ENCODE peak calls at places on chromosomes 1 and 21, in seven cellular contexts. L is H1, Q is HCT116, N is HepG2, H is GM12878, Y is K562, J is SK-N-SH. O is an unnamed sample.

GRCh38 chr1:53766766-53767409 is 27.9 kb upstream of the GLIS1 start:
- DNase-seq in N (no peak), H (no peak), J (no peak), L (no peak), Y (no peak), Q (no peak), O (no peak)

GRCh38 chr1:166153641-166154350 is 13.0 kb downstream of the FAM78B start:
- DNase-seq in L (no peak), Y (no peak), H (no peak), N (no peak), J (no peak), Q (no peak), O (no peak)

GRCh38 chr1:162942903-162943567 is 82.1 kb upstream of the CCDC190 start:
- DNase-seq in Y (no peak), H (no peak), J (no peak), L (no peak), N (no peak), Q (no peak), O (no peak)

GRCh38 chr1:6094801-6095505 is 49.3 kb downstream of the KCNAB2 start:
- DNase-seq in J (no peak), Q (no peak), Y (no peak), N (no peak), H (no peak), L (no peak), O (no peak)

GRCh38 chr1:39788758-39789570 is at the start of gene BMP8B:
- DNase-seq in Y (peak), H (no peak), Q (peak), L (no peak), N (no peak), J (peak), O (no peak)

GRCh38 chr1:113579256-113580018 is 179.8 kb downstream of the PHTF1 start:
- DNase-seq in J (no peak), L (no peak), Q (no peak), Y (no peak), N (no peak), H (no peak), O (no peak)

GRCh38 chr1:109977657-109978378 is 6.7 kb upstream of the AHCYL1 start:
- DNase-seq in J (no peak), N (no peak), Q (no peak), L (no peak), H (no peak), Y (no peak), O (no peak)

GRCh38 chr1:185719021-185719420 is 15.2 kb upstream of the HMCN1 start:
- DNase-seq in H (no peak), L (no peak), Y (no peak), N (no peak), Q (peak), J (no peak), O (no peak)

GRCh38 chr1:99590578-99591209 is 55.2 kb upstream of the PALMD start:
- DNase-seq in N (no peak), Q (no peak), H (no peak), L (no peak), Y (no peak), J (peak), O (no peak)

GRCh38 chr1:156627313-156627880 is 8.2 kb downstream of the HAPLN2 start:
- DNase-seq in N (peak), Y (peak), Q (peak), H (no peak), L (no peak), J (peak), O (no peak)

GRCh38 chr21:36059823-36060158 is 535 bp downstream of the SETD4 start:
- DNase-seq in Y (peak), N (no peak), Q (no peak), H (no peak), L (no peak), J (peak), O (no peak)

GRCh38 chr1:200738348-200738732 is 353 bp upstream of the CAMSAP2 start:
- DNase-seq in L (no peak), N (no peak), Y (no peak), J (no peak), H (no peak), Q (no peak), O (no peak)

GRCh38 chr1:68571499-68571898 is 74.6 kb upstream of the DEPDC1 start:
- DNase-seq in Y (no peak), H (no peak), Q (no peak), N (no peak), J (no peak), L (no peak), O (no peak)

GRCh38 chr1:8239039-8239305 is 78.9 kb upstream of the SLC45A1 start:
- DNase-seq in N (peak), H (no peak), J (no peak), L (no peak), Q (peak), Y (no peak), O (no peak)

GRCh38 chr1:28915036-28915895 is 897 bp downstream of the EPB41 start:
- DNase-seq in Q (no peak), Y (no peak), N (peak), J (peak), H (no peak), L (no peak), O (peak)

GRCh38 chr1:982765-983436 is 1.0 kb upstream of the PERM1 start:
- DNase-seq in L (no peak), N (no peak), Q (no peak), H (no peak), Y (no peak), J (no peak), O (no peak)

GRCh38 chr1:154629160-154630073 is 21.4 kb upstream of the ADAR start:
- DNase-seq in J (no peak), H (no peak), Y (peak), N (no peak), L (no peak), Q (no peak), O (no peak)

GRCh38 chr1:23393706-23394105 is 24.1 kb upstream of the ZNF436 start:
- DNase-seq in J (no peak), Q (no peak), H (no peak), L (no peak), Y (no peak), N (no peak), O (no peak)

GRCh38 chr21:16372546-16372945 is 642.8 kb downstream of the USP25 start:
- DNase-seq in J (no peak), L (no peak), Y (no peak), Q (no peak), N (no peak), H (no peak), O (no peak)

GRCh38 chr1:155113450-155113985 is 14.2 kb upstream of the EFNA1 start:
- DNase-seq in J (no peak), L (no peak), H (no peak), Y (no peak), N (no peak), Q (no peak), O (no peak)

GRCh38 chr1:40983286-40983685 is 3.8 kb downstream of the CTPS1 start:
- DNase-seq in Q (no peak), H (no peak), N (no peak), L (no peak), Y (no peak), J (no peak), O (no peak)

GRCh38 chr1:29258189-29258973 is 22.1 kb downstream of the PTPRU start:
- DNase-seq in J (no peak), Q (no peak), L (no peak), N (no peak), H (no peak), Y (peak), O (no peak)

GRCh38 chr21:37225440-37225839 is 41.7 kb downstream of the VPS26C start:
- DNase-seq in H (no peak), N (no peak), Q (no peak), Y (no peak), J (no peak), L (no peak), O (no peak)

GRCh38 chr1:40665335-40666171 is at the start of gene RIMS3:
- DNase-seq in H (peak), J (peak), Q (peak), L (no peak), N (peak), Y (peak), O (peak)

GRCh38 chr1:3790501-3790923 is 5.8 kb downstream of the LRRC47 start:
- DNase-seq in Y (no peak), L (no peak), J (no peak), Q (no peak), H (no peak), N (no peak), O (no peak)

GRCh38 chr1:238061967-238062613 is 171.4 kb upstream of the ZP4 start:
- DNase-seq in Q (no peak), N (no peak), H (no peak), L (no peak), J (no peak), Y (no peak), O (peak)

GRCh38 chr1:165354739-165355138 is 1.8 kb downstream of the LMX1A start:
- DNase-seq in J (no peak), N (no peak), Q (no peak), Y (no peak), H (no peak), L (no peak), O (no peak)

GRCh38 chr1:202165267-202165941 is 5.0 kb upstream of the PTPN7 start:
- DNase-seq in Y (peak), N (no peak), J (no peak), L (no peak), H (no peak), Q (no peak), O (no peak)

GRCh38 chr1:163202833-163203451 is at the start of gene RGS5:
- DNase-seq in Y (no peak), H (no peak), N (no peak), L (peak), Q (no peak), J (peak), O (peak)

GRCh38 chr1:10555635-10556429 is 81.1 kb downstream of the PEX14 start:
- DNase-seq in J (no peak), Y (no peak), L (no peak), Q (no peak), H (peak), N (peak), O (no peak)

GRCh38 chr1:223084466-223084865 is 58.6 kb downstream of the TLR5 start:
- DNase-seq in J (no peak), Y (no peak), N (no peak), L (no peak), H (no peak), Q (no peak), O (no peak)

DNA sequence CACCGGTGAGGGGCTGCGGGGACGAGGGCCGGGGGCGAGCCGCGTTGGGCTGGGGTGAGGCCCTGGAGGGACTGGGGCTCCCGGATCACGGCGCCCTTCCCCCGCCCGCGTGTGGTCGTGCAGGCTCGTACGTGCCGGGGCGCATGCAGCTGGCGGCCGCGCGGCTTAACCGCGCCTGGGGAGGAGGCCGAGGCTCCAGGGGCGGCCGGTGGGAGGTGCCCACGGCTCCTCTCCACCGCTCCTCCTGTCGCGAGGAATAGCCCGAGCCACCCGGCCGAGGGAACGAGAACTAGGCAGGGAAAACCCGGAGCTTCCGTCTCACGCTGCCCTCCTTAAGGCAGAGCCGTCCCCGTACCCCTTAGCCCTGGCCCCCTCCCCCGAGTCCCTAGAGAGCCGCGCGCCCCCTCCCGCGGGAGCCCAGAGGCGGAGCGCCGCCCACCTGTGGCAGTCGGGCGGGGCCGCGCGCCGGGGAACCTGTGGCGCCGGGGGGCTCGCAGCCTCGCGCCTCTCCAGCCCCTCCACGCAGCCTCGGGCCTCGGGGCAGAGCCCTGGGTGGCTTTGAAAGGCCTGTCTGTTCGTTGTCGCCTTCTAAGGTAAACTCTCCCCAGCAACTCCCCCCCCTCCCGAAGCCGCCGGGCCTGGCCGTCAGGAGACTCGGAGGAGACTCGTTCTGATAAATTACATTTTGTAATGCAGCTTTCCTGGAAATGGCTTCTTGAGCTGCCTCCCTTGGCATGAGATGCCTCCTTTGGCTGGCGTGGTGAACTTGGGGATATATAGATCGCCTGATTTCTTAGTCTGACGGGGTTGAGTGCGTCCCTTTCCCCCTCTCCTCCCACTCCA is 766 bp downstream of the AK4 start:
- DNase-seq in Q (no peak), H (peak), N (no peak), L (peak), J (peak), Y (peak), O (peak)
- TF ChIP-seq YY1 in Q (no peak), H (no peak), N (no peak), L (peak), J (no peak), Y (no peak), O (no peak)

DNA sequence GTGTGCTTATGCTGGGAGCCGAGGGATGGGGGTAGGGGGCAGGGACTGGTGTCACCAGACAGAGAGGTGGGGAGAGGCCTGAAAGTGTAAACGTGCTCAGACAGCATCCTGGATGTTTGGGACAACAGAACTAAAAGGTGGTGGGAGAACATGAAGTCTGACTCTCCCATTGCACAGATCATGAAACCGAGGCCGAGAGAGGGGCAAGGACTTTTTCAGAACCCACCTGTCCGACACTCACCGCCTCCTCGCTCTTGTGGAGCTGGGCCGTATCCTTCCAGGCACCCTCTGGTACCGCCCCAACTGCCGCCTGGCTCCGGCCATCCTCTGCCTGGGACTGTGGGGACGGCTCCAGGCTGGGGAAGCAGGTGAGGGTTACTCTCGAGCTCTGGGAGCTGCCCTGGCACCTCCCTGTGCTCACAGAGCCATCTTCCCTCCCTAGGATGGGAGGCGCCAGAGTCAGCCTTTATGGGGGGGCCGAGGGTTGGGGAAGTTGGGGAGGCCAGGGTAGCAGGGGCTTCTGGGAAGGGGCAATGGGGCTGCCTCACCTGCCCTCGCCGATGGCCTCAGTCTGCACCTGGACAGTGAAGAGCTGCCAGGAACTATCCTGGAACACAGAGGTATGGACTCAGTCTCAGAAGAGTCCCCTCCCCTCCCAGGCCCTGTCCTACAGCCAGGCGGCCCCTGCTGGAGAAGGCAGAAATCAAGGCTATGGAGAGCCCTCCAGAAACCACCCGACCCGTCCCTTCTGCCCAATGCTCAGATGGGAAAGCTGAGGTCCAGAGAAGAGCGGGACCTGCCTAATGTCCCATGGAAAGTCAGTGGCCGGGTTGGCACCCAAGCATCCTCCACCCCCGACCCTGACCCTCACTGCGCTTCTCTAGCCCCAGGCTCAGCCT is 7.0 kb downstream of the ATP13A2 start:
- DNase-seq in Y (no peak), L (no peak), Q (no peak), N (no peak), H (no peak), J (peak), O (no peak)
- H3K9ac ChIP-seq in Y (no peak), L (no peak), Q (no peak), N (no peak), H (no peak), J (no peak), O (no peak)

GRCh38 chr1:241592273-241592958 is 47.8 kb downstream of the CHML start:
- DNase-seq in N (no peak), H (peak), J (no peak), Q (peak), L (no peak), Y (peak), O (no peak)

GRCh38 chr1:241591736-241592135 is 48.4 kb downstream of the CHML start:
- DNase-seq in L (no peak), N (no peak), Q (no peak), H (no peak), Y (peak), J (no peak), O (no peak)

GRCh38 chr1:241589524-241589923 is 50.6 kb downstream of the CHML start:
- DNase-seq in H (no peak), Y (peak), J (no peak), N (no peak), L (no peak), Q (no peak), O (no peak)

GRCh38 chr1:241590734-241591133 is 49.4 kb downstream of the CHML start:
- DNase-seq in H (no peak), N (no peak), L (no peak), J (no peak), Y (peak), Q (no peak), O (no peak)

DNA sequence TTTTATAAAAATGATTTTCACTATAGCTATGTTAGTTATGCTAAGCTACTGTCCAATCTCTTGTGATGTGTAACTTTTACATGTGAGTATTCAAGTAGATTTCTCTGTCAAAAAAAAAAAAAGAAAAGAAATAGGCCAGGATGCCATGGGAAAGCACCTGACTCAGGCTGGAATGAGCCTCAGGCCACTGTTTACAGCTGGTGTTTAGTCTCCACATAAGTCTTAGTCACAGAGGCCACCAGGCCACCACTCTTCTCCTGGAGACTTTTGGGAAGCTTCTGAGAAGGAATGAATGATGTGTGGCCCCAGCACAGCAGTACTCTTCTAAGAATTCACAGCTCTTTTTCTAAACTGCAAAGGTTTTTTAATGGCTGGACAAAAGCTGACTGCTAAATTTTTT is 48.9 kb downstream of the CHML start:
- DNase-seq in Y (peak), J (no peak), H (no peak), N (no peak), Q (no peak), L (no peak), O (peak)
- TF ChIP-seq YY1 in Y (no peak), J (no peak), H (no peak), N (no peak), Q (no peak), L (no peak), O (no peak)

GRCh38 chr1:27233677-27234053 is 767 bp upstream of the WDTC1 start:
- DNase-seq in Y (peak), H (no peak), J (no peak), Q (no peak), N (no peak), L (no peak), O (no peak)
- H3K9ac ChIP-seq in Y (peak), H (no peak), J (no peak), Q (peak), N (peak), L (no peak), O (peak)

GRCh38 chr1:150171801-150172200 is 22.1 kb downstream of the PLEKHO1 start:
- DNase-seq in Y (no peak), Q (no peak), N (no peak), L (no peak), H (no peak), J (no peak), O (no peak)

GRCh38 chr1:150179867-150180266 is 30.2 kb downstream of the PLEKHO1 start:
- DNase-seq in L (no peak), J (no peak), Y (no peak), N (no peak), Q (no peak), H (no peak), O (no peak)

GRCh38 chr1:150173161-150173585 is 23.5 kb downstream of the PLEKHO1 start:
- DNase-seq in Y (no peak), L (no peak), N (peak), Q (no peak), J (no peak), H (no peak), O (no peak)

GRCh38 chr1:150178543-150178942 is 28.8 kb downstream of the PLEKHO1 start:
- DNase-seq in N (no peak), H (no peak), Q (no peak), J (no peak), Y (no peak), L (no peak), O (no peak)

DNA sequence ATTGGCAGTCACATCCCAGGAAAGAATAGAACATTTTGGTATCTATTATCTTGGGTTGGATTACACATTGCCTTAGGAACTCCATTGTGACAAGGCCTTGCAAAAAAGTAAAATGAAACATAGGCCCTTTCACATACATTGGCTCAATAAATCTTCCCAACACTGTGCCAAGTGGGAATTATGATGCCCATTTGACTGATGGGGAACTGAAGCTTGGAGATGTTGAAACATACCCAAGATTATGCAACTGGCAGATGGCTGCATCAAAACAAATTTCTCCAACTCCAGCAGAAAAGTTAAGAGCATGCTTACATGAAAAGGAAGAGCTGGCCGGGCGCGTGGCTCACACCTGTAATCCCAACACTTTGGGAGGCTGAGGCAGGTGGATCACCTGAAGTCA is 26.9 kb downstream of the PLEKHO1 start:
- DNase-seq in N (no peak), Y (no peak), L (no peak), J (no peak), H (no peak), Q (no peak), O (no peak)
- TF ChIP-seq YY1 in N (no peak), Y (no peak), L (no peak), J (no peak), H (no peak), Q (no peak), O (no peak)

GRCh38 chr1:229093258-229093540 is 177.7 kb upstream of the RAB4A start:
- DNase-seq in J (no peak), H (no peak), N (no peak), Y (no peak), L (no peak), Q (no peak), O (no peak)
- H3K9ac ChIP-seq in J (no peak), H (no peak), N (no peak), Y (no peak), L (no peak), Q (no peak), O (no peak)

GRCh38 chr1:220290163-220290761 is 18.0 kb upstream of the RAB3GAP2 start:
- DNase-seq in Y (no peak), H (no peak), J (no peak), L (no peak), Q (no peak), N (no peak), O (peak)
- TF ChIP-seq YY1 in Y (no peak), H (no peak), J (no peak), L (no peak), Q (no peak), N (no peak), O (no peak)

O was measured in NT2/D1.